ENCODE peak calls at places on chromosome 2, in nine cellular contexts. P is T follicular helper cell; N is COR-L47; Z is GM06990; L is fibroblast of pulmonary artery; M is activated CD8-positive, alpha-beta T cell treated with anti-CD3 and anti-CD28 coated beads, Interleukin-2, amount 10 ng/mL, durations not matched to agents 7 days and 5 days; K is non-pigmented ciliary epithelial cell; Q is myocyte; J is activated CD4-positive, alpha-beta T cell treated with anti-CD3 and anti-CD28 coated beads, Interleukin-2, amount 50 U/mL, for 1 hour. G is an unnamed sample.

GRCh38 chr2:39140322-39140847 is 19.5 kb upstream of the SOS1 start:
- DNase-seq in Z (no peak), J (no peak), M (peak), Q (no peak), L (no peak), K (no peak), N (no peak), P (no peak), G (no peak)

GRCh38 chr2:2148776-2149175 is 182.3 kb downstream of the MYT1L start:
- DNase-seq in L (no peak), Q (no peak), J (no peak), N (no peak), M (no peak), K (no peak), P (no peak), Z (no peak), G (no peak)

GRCh38 chr2:217357886-217358620 is 498.2 kb upstream of the TNP1 start:
- DNase-seq in Z (no peak), N (no peak), P (no peak), J (no peak), L (no peak), K (no peak), Q (no peak), M (no peak), G (no peak)

GRCh38 chr2:64905338-64906024 is 83.7 kb upstream of the SLC1A4 start:
- DNase-seq in J (no peak), K (no peak), N (no peak), Q (no peak), Z (no peak), M (no peak), L (no peak), P (no peak), G (no peak)

GRCh38 chr2:2292381-2292780 is 38.7 kb downstream of the MYT1L start:
- DNase-seq in N (no peak), L (no peak), Z (no peak), K (no peak), M (no peak), Q (no peak), P (no peak), J (no peak), G (no peak)

GRCh38 chr2:8148260-8148880 is 533.5 kb upstream of the ID2 start:
- DNase-seq in M (no peak), Q (peak), L (peak), J (no peak), Z (no peak), K (peak), P (no peak), N (no peak), G (peak)

GRCh38 chr2:220006152-220006551 is 378.7 kb downstream of the SLC4A3 start:
- DNase-seq in P (no peak), M (no peak), L (peak), Z (no peak), N (no peak), K (no peak), Q (no peak), J (no peak), G (peak)

GRCh38 chr2:159879061-159879604 is 81.1 kb upstream of the CD302 start:
- DNase-seq in J (no peak), L (peak), M (no peak), P (no peak), Q (no peak), Z (peak), N (no peak), K (peak), G (peak)

GRCh38 chr2:127637725-127638252 is 8.2 kb upstream of the GPR17 start:
- DNase-seq in P (no peak), Z (no peak), N (no peak), M (no peak), Q (peak), L (peak), J (no peak), K (no peak), G (no peak)

GRCh38 chr2:140085674-140086073 is 1305.5 kb upstream of the NXPH2 start:
- DNase-seq in L (peak), J (no peak), Q (no peak), M (no peak), N (peak), Z (no peak), K (no peak), P (no peak), G (no peak)

GRCh38 chr2:137096693-137097092 is 331.3 kb downstream of the THSD7B start:
- DNase-seq in Q (no peak), M (no peak), N (no peak), Z (no peak), J (no peak), P (no peak), K (no peak), L (no peak), G (no peak)

GRCh38 chr2:26725516-26725810 is 32.9 kb downstream of the KCNK3 start:
- DNase-seq in M (no peak), Z (no peak), K (no peak), N (no peak), J (no peak), P (no peak), Q (peak), L (no peak), G (no peak)

GRCh38 chr2:33617989-33618388 is 18.9 kb upstream of the FAM98A start:
- DNase-seq in K (no peak), P (no peak), J (no peak), M (no peak), Z (no peak), L (no peak), Q (no peak), N (no peak), G (no peak)

GRCh38 chr2:170530284-170530745 is 184.8 kb upstream of the SP5 start:
- DNase-seq in K (peak), N (peak), L (peak), P (no peak), Q (peak), Z (no peak), J (no peak), M (no peak), G (peak)

GRCh38 chr2:70083344-70084156 is 3.7 kb upstream of the PCBP1 start:
- DNase-seq in Z (peak), P (no peak), N (no peak), M (no peak), L (no peak), Q (no peak), K (no peak), J (peak), G (no peak)

GRCh38 chr2:236795861-236796219 is 226.2 kb downstream of the ACKR3 start:
- DNase-seq in Q (no peak), K (no peak), Z (no peak), P (no peak), J (no peak), N (no peak), M (no peak), L (no peak), G (no peak)

GRCh38 chr2:49289711-49290110 is 135.4 kb upstream of the FSHR start:
- DNase-seq in P (no peak), K (no peak), Q (no peak), J (no peak), M (no peak), L (no peak), Z (no peak), N (no peak), G (no peak)

GRCh38 chr2:192379736-192380135 is 185.0 kb upstream of the TMEFF2 start:
- DNase-seq in P (no peak), Q (no peak), J (no peak), L (no peak), N (no peak), Z (no peak), K (no peak), M (no peak), G (no peak)

GRCh38 chr2:157792345-157793052 is 83.6 kb downstream of the ACVR1 start:
- DNase-seq in N (no peak), Z (no peak), M (no peak), P (no peak), Q (peak), J (no peak), L (peak), K (no peak), G (peak)

GRCh38 chr2:3571284-3571683 is 3.8 kb upstream of the RPS7 start:
- DNase-seq in Z (no peak), Q (no peak), N (no peak), J (no peak), M (no peak), K (no peak), P (no peak), L (no peak), G (no peak)

GRCh38 chr2:96329416-96329815 is 4.3 kb downstream of the ITPRIPL1 start:
- DNase-seq in M (no peak), Z (no peak), K (no peak), L (peak), J (no peak), P (no peak), Q (peak), N (peak), G (no peak)

GRCh38 chr2:65367517-65367916 is 64.9 kb downstream of the SPRED2 start:
- DNase-seq in Q (peak), N (no peak), P (no peak), L (peak), J (no peak), M (no peak), Z (no peak), K (peak), G (peak)

GRCh38 chr2:156229724-156230362 is 102.7 kb downstream of the NR4A2 start:
- DNase-seq in N (peak), L (no peak), K (no peak), Q (no peak), J (no peak), M (no peak), P (no peak), Z (no peak), G (no peak)

GRCh38 chr2:220148849-220149248 is 521.4 kb downstream of the SLC4A3 start:
- DNase-seq in L (peak), K (no peak), N (no peak), Z (no peak), J (no peak), P (no peak), M (no peak), Q (no peak), G (no peak)

GRCh38 chr2:241863021-241863954 is 4.6 kb upstream of the PDCD1 start:
- DNase-seq in L (peak), N (no peak), Z (peak), M (peak), J (peak), P (no peak), K (no peak), Q (no peak), G (no peak)

GRCh38 chr2:45672138-45672537 is 20.7 kb downstream of the PRKCE start:
- DNase-seq in L (no peak), Q (no peak), N (no peak), M (no peak), J (no peak), Z (no peak), P (no peak), K (no peak), G (no peak)

GRCh38 chr2:217637268-217637615 is 365.6 kb downstream of the TNS1 start:
- DNase-seq in M (no peak), Z (no peak), N (no peak), K (no peak), Q (no peak), L (no peak), J (no peak), P (no peak), G (no peak)

GRCh38 chr2:17543131-17543660 is 2.7 kb downstream of the VSNL1 start:
- DNase-seq in Q (no peak), K (no peak), N (no peak), L (no peak), P (no peak), M (no peak), J (no peak), Z (no peak), G (no peak)

GRCh38 chr2:6667326-6667725 is 198.4 kb downstream of the CMPK2 start:
- DNase-seq in N (no peak), L (no peak), P (no peak), K (peak), J (no peak), Q (no peak), M (no peak), Z (no peak), G (no peak)

GRCh38 chr2:10179422-10179821 is 56.9 kb downstream of the RRM2 start:
- DNase-seq in Q (no peak), N (no peak), Z (no peak), L (peak), J (no peak), M (no peak), K (no peak), P (no peak), G (peak)

GRCh38 chr2:145644820-145645302 is 1124.9 kb upstream of the ZEB2 start:
- DNase-seq in J (no peak), Z (peak), P (no peak), K (no peak), M (no peak), Q (peak), N (no peak), L (peak), G (no peak)

GRCh38 chr2:135819211-135819610 is 17.8 kb downstream of the LCT start:
- DNase-seq in Z (peak), N (no peak), L (peak), K (no peak), J (no peak), M (peak), Q (no peak), P (no peak), G (no peak)

GRCh38 chr2:217356795-217357194 is 496.9 kb upstream of the TNP1 start:
- DNase-seq in L (no peak), P (no peak), Q (peak), M (no peak), Z (no peak), N (no peak), J (no peak), K (no peak), G (no peak)

GRCh38 chr2:152415231-152415642 is 80.3 kb downstream of the FMNL2 start:
- DNase-seq in Q (no peak), P (no peak), N (no peak), K (no peak), Z (peak), M (no peak), L (peak), J (no peak), G (no peak)

G was measured in AG04449.